ENCODE peak calls at places on chromosomes 5 and 9, in five cellular contexts. H is astrocyte of the cerebellum, F is AG04450, S is kidney, E is A549. P is an unnamed sample.

GRCh38 chr5:1182633-1183423 is 18.6 kb upstream of the SLC6A19 start:
- DNase-seq in H (no peak), F (no peak), S (peak), E (no peak), P (no peak)

GRCh38 chr5:151295138-151295537 is 8.4 kb downstream of the SLC36A3 start:
- DNase-seq in H (no peak), F (no peak), S (no peak), E (no peak), P (peak)

GRCh38 chr5:54561646-54562045 is 44.1 kb downstream of the SNX18 start:
- DNase-seq in H (no peak), F (no peak), S (no peak), E (no peak), P (no peak)

GRCh38 chr9:2389404-2389803 is 232.2 kb upstream of the VLDLR start:
- DNase-seq in H (no peak), F (no peak), S (no peak), E (no peak), P (no peak)

GRCh38 chr9:113650207-113651131 is 186.9 kb downstream of the RGS3 start:
- DNase-seq in H (no peak), F (no peak), S (no peak), E (peak), P (peak)

GRCh38 chr5:7396169-7397004 is 449 bp downstream of the ADCY2 start:
- DNase-seq in H (no peak), F (no peak), S (no peak), E (no peak), P (no peak)

GRCh38 chr9:131395027-131395744 is 1.3 kb downstream of the PRRC2B start:
- DNase-seq in H (no peak), F (no peak), S (peak), E (no peak), P (no peak)

GRCh38 chr5:130652178-130652577 is 512.9 kb downstream of the HINT1 start:
- DNase-seq in H (peak), F (no peak), S (no peak), E (peak), P (peak)

GRCh38 chr9:23081377-23081776 is 634.8 kb downstream of the DMRTA1 start:
- DNase-seq in H (no peak), F (no peak), S (no peak), E (no peak), P (no peak)

GRCh38 chr5:139709587-139710369 is 61.6 kb downstream of the CXXC5 start:
- DNase-seq in H (no peak), F (no peak), S (peak), E (no peak), P (no peak)

GRCh38 chr5:23627976-23628375 is 120.6 kb downstream of the PRDM9 start:
- DNase-seq in H (no peak), F (no peak), S (no peak), E (no peak), P (peak)

GRCh38 chr5:75671506-75671905 is 45.7 kb downstream of the POC5 start:
- DNase-seq in H (no peak), F (no peak), S (no peak), E (no peak), P (peak)

GRCh38 chr9:8188720-8189407 is 389.3 kb upstream of the DMAC1 start:
- DNase-seq in H (no peak), F (no peak), S (no peak), E (no peak), P (no peak)

GRCh38 chr5:62029303-62029702 is 276.7 kb upstream of the KIF2A start:
- DNase-seq in H (no peak), F (no peak), S (no peak), E (no peak), P (no peak)

GRCh38 chr5:93580387-93581100 is 475 bp downstream of the NR2F1-AS1 start:
- DNase-seq in H (no peak), F (no peak), S (no peak), E (no peak), P (peak)

GRCh38 chr9:14056235-14056930 is 257.6 kb downstream of the NFIB start:
- DNase-seq in H (no peak), F (no peak), S (no peak), E (no peak), P (peak)

GRCh38 chr9:104068546-104068945 is 25.6 kb upstream of the SMC2 start:
- DNase-seq in H (no peak), F (no peak), S (no peak), E (no peak), P (peak)

GRCh38 chr5:167614294-167615104 is 676.9 kb upstream of the WWC1 start:
- DNase-seq in H (no peak), F (no peak), S (no peak), E (no peak), P (no peak)

GRCh38 chr9:124272118-124272517 is 14.4 kb downstream of the NEK6 start:
- DNase-seq in H (no peak), F (no peak), S (no peak), E (no peak), P (no peak)

GRCh38 chr5:129379406-129379805 is 80.7 kb upstream of the ADAMTS19 start:
- DNase-seq in H (peak), F (no peak), S (no peak), E (no peak), P (peak)

GRCh38 chr5:77222722-77223121 is 12.2 kb downstream of the PDE8B start:
- DNase-seq in H (no peak), F (no peak), S (no peak), E (no peak), P (no peak)

GRCh38 chr5:134394932-134395331 is 16.7 kb downstream of the CDKN2AIPNL start:
- DNase-seq in H (peak), F (no peak), S (no peak), E (no peak), P (no peak)

GRCh38 chr9:16532272-16532671 is 338.2 kb downstream of the BNC2 start:
- DNase-seq in H (no peak), F (no peak), S (no peak), E (no peak), P (no peak)

GRCh38 chr9:98442114-98442513 is 186.7 kb upstream of the TBC1D2 start:
- DNase-seq in H (no peak), F (no peak), S (no peak), E (no peak), P (no peak)

GRCh38 chr5:97118623-97119022 is 23.8 kb downstream of the LIX1 start:
- DNase-seq in H (no peak), F (no peak), S (no peak), E (no peak), P (no peak)

GRCh38 chr5:177399903-177400868 is at the start of gene PFN3:
- DNase-seq in H (no peak), F (no peak), S (no peak), E (no peak), P (peak)

GRCh38 chr5:61052870-61053269 is 107.9 kb downstream of the NDUFAF2 start:
- DNase-seq in H (peak), F (peak), S (no peak), E (peak), P (peak)

GRCh38 chr5:62093981-62094380 is 212.0 kb upstream of the KIF2A start:
- DNase-seq in H (peak), F (no peak), S (no peak), E (peak), P (peak)

GRCh38 chr5:68295772-68296171 is 80.2 kb downstream of the PIK3R1 start:
- DNase-seq in H (no peak), F (no peak), S (no peak), E (no peak), P (no peak)

GRCh38 chr5:132283423-132284043 is 10.7 kb upstream of the SLC22A4 start:
- DNase-seq in H (no peak), F (no peak), S (peak), E (peak), P (peak)

GRCh38 chr9:36873247-36873875 is 160.7 kb downstream of the PAX5 start:
- DNase-seq in H (peak), F (no peak), S (peak), E (peak), P (peak)

GRCh38 chr9:135990468-135991429 is 29.6 kb upstream of the UBAC1 start:
- DNase-seq in H (peak), F (peak), S (peak), E (no peak), P (peak)

GRCh38 chr5:179258922-179259730 is 86.1 kb downstream of the ADAMTS2 start:
- DNase-seq in H (peak), F (no peak), S (peak), E (no peak), P (peak)

DNA sequence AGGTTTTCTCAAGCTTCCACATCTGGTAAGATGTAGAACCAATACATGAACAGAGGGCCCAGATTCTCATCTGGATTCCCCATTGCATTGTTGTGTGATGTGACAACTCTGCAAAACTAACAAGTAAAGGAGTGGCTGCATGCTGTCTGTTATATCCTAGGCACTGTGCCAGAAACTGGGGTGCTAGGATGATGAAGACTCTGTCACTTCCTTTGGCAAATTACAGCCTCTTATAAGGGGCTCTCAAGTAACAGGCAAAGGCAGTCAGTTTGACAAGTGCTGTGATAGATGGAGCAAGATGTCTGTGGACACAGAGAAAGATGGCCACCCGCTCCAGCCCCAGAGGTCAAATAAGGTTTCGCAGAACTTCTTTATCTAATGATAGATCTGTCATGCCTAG is 115.7 kb downstream of the PAPPA start:
- DNase-seq in H (no peak), F (no peak), S (no peak), E (no peak), P (peak)
- H3K4me3 ChIP-seq in H (no peak), F (no peak), S (no peak), E (no peak), P (no peak)

GRCh38 chr9:127637322-127637847 is 25.3 kb downstream of the STXBP1 start:
- DNase-seq in H (no peak), F (peak), S (no peak), E (no peak), P (peak)
- H3K4me3 ChIP-seq in H (no peak), F (peak), S (no peak), E (no peak), P (peak)

GRCh38 chr9:91182429-91182828 is 179.3 kb downstream of the AUH start:
- DNase-seq in H (no peak), F (no peak), S (no peak), E (no peak), P (peak)
- H3K4me3 ChIP-seq in H (no peak), F (no peak), S (no peak), E (no peak), P (no peak)

GRCh38 chr5:101678494-101679193 is 617.4 kb downstream of the SLCO4C1 start:
- DNase-seq in H (peak), F (peak), S (no peak), E (peak), P (peak)
- H3K4me3 ChIP-seq in H (no peak), F (no peak), S (no peak), E (no peak), P (no peak)

GRCh38 chr5:43409809-43410271 is 2.4 kb downstream of the CCL28 start:
- DNase-seq in H (no peak), F (no peak), S (no peak), E (no peak), P (no peak)
- H3K4me3 ChIP-seq in H (no peak), F (no peak), S (no peak), E (no peak), P (no peak)

P was measured in fibroblast of pulmonary artery.